ENCODE peak calls at places on chromosomes 12 and 14, in seven cellular contexts. O is heart left ventricle, A is ovary, S is right lobe of liver, Z is spleen, I is H1, N is transverse colon. L is an unnamed sample.

GRCh38 chr12:19547258-19547657 is 108.0 kb downstream of the AEBP2 start:
- DNase-seq in O (no peak), A (no peak), S (no peak), Z (no peak), I (no peak), N (no peak), L (no peak)

GRCh38 chr12:127811988-127812387 is 455.0 kb upstream of the TMEM132C start:
- DNase-seq in O (no peak), A (no peak), S (no peak), Z (no peak), I (peak; percentile 5), N (no peak), L (peak; percentile 5)

GRCh38 chr12:76878045-76878898 is 547 bp downstream of the CSRP2 start:
- DNase-seq in O (no peak), A (peak; percentile 40), S (peak; percentile 50), Z (no peak), I (no peak), N (no peak), L (peak; percentile 19)

GRCh38 chr14:50225067-50225973 is 6.1 kb downstream of the SOS2 start:
- DNase-seq in O (no peak), A (no peak), S (no peak), Z (no peak), I (no peak), N (no peak), L (no peak)

GRCh38 chr12:110498984-110499706 is 2.8 kb downstream of the VPS29 start:
- DNase-seq in O (no peak), A (no peak), S (no peak), Z (no peak), I (no peak), N (no peak), L (no peak)

GRCh38 chr14:101120636-101121398 is 217.3 kb upstream of the RTL1 start:
- DNase-seq in O (peak; percentile 79), A (no peak), S (peak; percentile 54), Z (peak; percentile 90), I (no peak), N (peak; percentile 37), L (no peak)

GRCh38 chr12:77049767-77050353 is 15.5 kb downstream of the E2F7 start:
- DNase-seq in O (no peak), A (no peak), S (no peak), Z (no peak), I (no peak), N (no peak), L (no peak)

GRCh38 chr14:72680853-72681640 is 212.9 kb downstream of the DPF3 start:
- DNase-seq in O (no peak), A (no peak), S (no peak), Z (no peak), I (no peak), N (no peak), L (no peak)

DNA sequence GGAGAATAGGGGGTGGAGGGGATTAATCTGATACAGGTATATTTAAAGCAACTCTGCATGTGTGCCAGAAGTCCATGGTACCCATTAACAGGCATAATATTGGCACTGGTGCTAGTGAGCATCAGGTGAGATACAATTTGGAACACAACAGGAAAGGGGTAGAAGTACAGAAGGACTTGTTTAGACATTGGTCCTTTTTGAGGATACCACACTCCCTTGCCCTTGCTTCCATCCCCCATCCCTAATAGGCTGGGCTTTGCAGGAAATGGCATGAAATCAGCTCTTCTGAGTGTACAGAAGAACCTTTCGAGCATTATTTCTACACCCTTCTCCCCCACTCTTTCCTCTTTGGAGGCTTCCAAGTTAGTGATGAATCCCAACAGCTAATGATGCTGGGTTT is 16.4 kb downstream of the PCBP2 start:
- DNase-seq in O (no peak), A (no peak), S (no peak), Z (no peak), I (no peak), N (no peak), L (no peak)
- TF ChIP-seq POLR2A in O (no peak), A (no peak), S (no peak), Z (no peak), I (peak; percentile 70), N (no peak), L (no peak)

GRCh38 chr12:120466560-120467315 is 2.8 kb downstream of the SRSF9 start:
- DNase-seq in O (no peak), A (peak; percentile 39), S (peak; percentile 51), Z (no peak), I (no peak), N (peak; percentile 13), L (no peak)

GRCh38 chr12:120467439-120467838 is 2.1 kb downstream of the SRSF9 start:
- DNase-seq in O (no peak), A (no peak), S (no peak), Z (no peak), I (no peak), N (no peak), L (no peak)

GRCh38 chr12:120469450-120470149 is at the start of gene SRSF9:
- DNase-seq in O (peak; percentile 99), A (peak; percentile 97), S (peak; percentile 97), Z (peak; percentile 100), I (peak; percentile 89), N (peak; percentile 96), L (peak; percentile 98)

GRCh38 chr12:120468846-120469449 is 600 bp downstream of the SRSF9 start:
- DNase-seq in O (peak; percentile 74), A (peak; percentile 70), S (peak; percentile 50), Z (peak; percentile 88), I (no peak), N (peak; percentile 36), L (no peak)

DNA sequence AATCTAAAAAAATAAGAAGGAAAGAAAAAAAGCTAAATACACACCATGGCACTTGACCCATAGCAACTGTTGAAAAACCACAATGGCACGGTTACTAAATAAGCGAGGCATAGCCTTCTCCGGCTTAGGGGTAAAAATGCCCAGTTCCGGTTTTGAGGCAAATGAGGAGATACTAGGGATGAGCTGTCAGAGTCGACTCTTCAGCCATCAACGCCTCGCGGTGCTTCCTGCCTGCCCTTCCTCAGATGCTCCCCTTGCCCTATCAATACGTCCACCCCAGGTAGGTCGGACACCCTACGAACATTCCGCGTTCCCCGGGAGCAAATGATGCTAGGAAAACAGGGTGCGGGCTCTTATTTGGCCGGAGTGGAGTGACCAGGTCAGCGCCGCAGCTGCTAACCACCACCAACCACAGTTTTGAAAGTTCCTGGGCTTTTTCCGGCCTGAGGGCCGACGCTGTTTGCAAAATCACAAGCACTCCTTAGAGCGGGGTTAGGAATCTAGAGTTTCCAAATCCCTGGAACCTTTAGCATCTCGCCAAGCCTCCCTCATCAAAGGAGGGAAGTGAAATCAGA is 1.2 kb downstream of the SRSF9 start:
- DNase-seq in O (no peak), A (no peak), S (no peak), Z (peak; percentile 82), I (no peak), N (peak; percentile 43), L (peak; percentile 38)
- TF ChIP-seq POLR2A in O (no peak), A (no peak), S (no peak), Z (no peak), I (peak; percentile 25), N (no peak), L (peak; percentile 24)

DNA sequence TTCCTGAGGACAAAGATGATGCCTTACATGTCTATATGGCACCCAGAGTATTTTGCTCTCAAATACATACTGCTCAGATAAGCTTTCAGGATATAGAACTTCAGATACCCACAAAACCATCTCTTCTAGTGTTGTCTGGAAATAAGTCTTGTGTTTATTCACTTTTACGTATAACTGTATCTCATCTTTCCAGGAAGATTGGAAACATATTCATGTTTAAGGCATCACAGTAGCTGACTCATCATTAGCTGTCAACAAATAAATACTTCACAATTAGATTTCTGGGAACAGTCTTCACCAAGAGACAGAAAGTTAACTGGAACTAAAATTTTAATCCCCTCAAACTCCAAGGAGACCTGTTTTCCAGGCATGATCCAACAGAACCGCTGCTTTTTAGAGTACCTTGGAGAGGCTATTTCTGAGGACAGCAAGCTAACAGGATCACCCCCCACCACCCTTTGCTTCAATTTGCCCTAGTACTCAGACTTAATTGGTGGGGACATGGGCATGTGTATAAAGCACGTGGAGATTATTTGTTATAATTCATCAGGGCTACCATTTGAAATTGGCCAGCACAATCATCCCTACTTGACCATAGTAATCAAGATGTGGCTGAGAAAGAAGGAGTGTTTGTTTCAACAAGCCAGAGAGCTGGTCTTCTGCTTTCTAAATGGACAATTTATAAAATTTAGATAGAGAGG is 129.3 kb upstream of the HIF1A start:
- DNase-seq in O (no peak), A (no peak), S (no peak), Z (no peak), I (no peak), N (no peak), L (no peak)
- TF ChIP-seq POLR2A in O (no peak), A (no peak), S (no peak), Z (no peak), I (no peak), N (no peak), L (no peak)

DNA sequence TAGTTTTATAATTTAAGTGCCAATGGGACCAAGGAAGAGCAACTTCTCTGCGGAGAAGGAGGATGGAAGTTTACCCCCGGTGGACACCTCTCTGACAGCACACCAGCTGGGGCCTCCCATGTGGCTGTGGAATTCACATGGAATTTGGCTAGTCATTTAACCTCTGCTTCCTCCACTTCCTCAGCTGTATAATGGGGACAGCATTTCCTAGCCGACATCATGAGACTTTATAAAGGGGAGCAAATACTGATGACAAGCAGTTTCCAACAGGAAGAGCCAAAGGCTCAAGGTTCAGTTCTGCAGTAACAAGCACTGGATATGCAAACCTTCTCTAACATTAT is 7.5 kb downstream of the DUSP6 start:
- DNase-seq in O (no peak), A (no peak), S (peak; percentile 56), Z (no peak), I (no peak), N (no peak), L (no peak)
- TF ChIP-seq POLR2A in O (no peak), A (no peak), S (no peak), Z (no peak), I (no peak), N (no peak), L (no peak)

GRCh38 chr12:113889806-113890581 is 76.1 kb downstream of the RBM19 start:
- DNase-seq in O (no peak), A (no peak), S (no peak), Z (no peak), I (no peak), N (no peak), L (no peak)

GRCh38 chr12:113886721-113887120 is 79.4 kb downstream of the RBM19 start:
- DNase-seq in O (no peak), A (no peak), S (no peak), Z (no peak), I (no peak), N (no peak), L (no peak)

GRCh38 chr12:113889076-113889475 is 77.0 kb downstream of the RBM19 start:
- DNase-seq in O (no peak), A (no peak), S (no peak), Z (no peak), I (no peak), N (no peak), L (no peak)

GRCh38 chr12:113888435-113888834 is 77.7 kb downstream of the RBM19 start:
- DNase-seq in O (no peak), A (no peak), S (no peak), Z (no peak), I (no peak), N (no peak), L (no peak)

DNA sequence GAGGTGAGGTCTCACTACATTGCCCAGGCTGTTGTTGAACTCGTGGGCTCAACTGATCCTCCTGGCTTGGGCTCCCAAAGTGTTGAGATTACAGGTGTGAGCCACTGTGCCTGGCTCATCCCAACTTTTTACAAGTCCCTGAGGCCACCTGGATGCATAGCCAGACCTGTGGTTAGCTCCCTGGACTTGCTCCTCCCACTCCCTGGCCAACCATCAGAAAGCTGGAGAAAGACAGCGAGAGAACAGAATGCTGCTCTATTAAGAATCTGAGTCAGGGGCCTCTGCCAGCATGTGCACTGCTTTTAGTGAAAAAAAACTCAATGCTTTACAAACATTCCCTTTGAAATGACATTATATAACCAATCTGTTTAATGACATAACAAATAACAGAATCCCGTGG is 78.2 kb downstream of the RBM19 start:
- DNase-seq in O (no peak), A (no peak), S (no peak), Z (no peak), I (no peak), N (no peak), L (no peak)
- TF ChIP-seq POLR2A in O (no peak), A (no peak), S (no peak), Z (no peak), I (no peak), N (no peak), L (no peak)

L was measured in H54.